ENCODE peak calls at places on chromosomes 6 and 20, in six cellular contexts. One of them, this sample, is unnamed.
A peak's percentile ranks its signal among the peaks of the same experiment; 100 is the strongest.

GRCh38 chr6:156258981-156259380 is 518.2 kb upstream of the ARID1B start:
- DNase-seq in GM12891: no peak
- DNase-seq in HepG2: no peak
- DNase-seq in GM12878: no peak
- DNase-seq in H1: no peak
- DNase-seq in K562: no peak
- DNase-seq in this sample: no peak

GRCh38 chr6:102402635-102403329 is 1009.3 kb downstream of the GRIK2 start:
- DNase-seq in GM12891: no peak
- DNase-seq in HepG2: no peak
- DNase-seq in GM12878: no peak
- DNase-seq in H1: no peak
- DNase-seq in K562: no peak
- DNase-seq in this sample: no peak

GRCh38 chr20:62980970-62981369 is 25.8 kb downstream of the BHLHE23 start:
- DNase-seq in GM12891: peak; percentile 60
- DNase-seq in HepG2: no peak
- DNase-seq in GM12878: no peak
- DNase-seq in H1: no peak
- DNase-seq in K562: no peak
- DNase-seq in this sample: no peak

GRCh38 chr6:53616450-53617357 is 48.9 kb downstream of the KLHL31 start:
- DNase-seq in GM12891: no peak
- DNase-seq in HepG2: peak; percentile 52
- DNase-seq in GM12878: no peak
- DNase-seq in H1: no peak
- DNase-seq in K562: no peak
- DNase-seq in this sample: no peak

GRCh38 chr6:75429304-75429703 is 64.3 kb downstream of the FILIP1 start:
- DNase-seq in GM12891: no peak
- DNase-seq in HepG2: no peak
- DNase-seq in GM12878: no peak
- DNase-seq in H1: no peak
- DNase-seq in K562: no peak
- DNase-seq in this sample: no peak

GRCh38 chr20:57809661-57810172 is 99.9 kb upstream of the PMEPA1 start:
- DNase-seq in GM12891: no peak
- DNase-seq in HepG2: no peak
- DNase-seq in GM12878: no peak
- DNase-seq in H1: no peak
- DNase-seq in K562: no peak
- DNase-seq in this sample: no peak

GRCh38 chr6:74872754-74873446 is 333.0 kb downstream of the COL12A1 start:
- DNase-seq in GM12891: no peak
- DNase-seq in HepG2: no peak
- DNase-seq in GM12878: no peak
- DNase-seq in H1: no peak
- DNase-seq in K562: no peak
- DNase-seq in this sample: no peak

GRCh38 chr6:108549741-108550140 is 11.0 kb upstream of the FOXO3 start:
- DNase-seq in GM12891: no peak
- DNase-seq in HepG2: no peak
- DNase-seq in GM12878: no peak
- DNase-seq in H1: no peak
- DNase-seq in K562: peak; percentile 66
- DNase-seq in this sample: no peak

GRCh38 chr6:83815631-83816030 is 37.5 kb upstream of the RIPPLY2 start:
- DNase-seq in GM12891: no peak
- DNase-seq in HepG2: no peak
- DNase-seq in GM12878: no peak
- DNase-seq in H1: no peak
- DNase-seq in K562: no peak
- DNase-seq in this sample: no peak

GRCh38 chr6:9484091-9484490 is 930.8 kb downstream of the TFAP2A start:
- DNase-seq in GM12891: no peak
- DNase-seq in HepG2: no peak
- DNase-seq in GM12878: no peak
- DNase-seq in H1: no peak
- DNase-seq in K562: no peak
- DNase-seq in this sample: no peak

GRCh38 chr20:1338096-1338495 is 9.2 kb upstream of the SDCBP2 start:
- DNase-seq in GM12891: no peak
- DNase-seq in HepG2: no peak
- DNase-seq in GM12878: no peak
- DNase-seq in H1: peak; percentile 41
- DNase-seq in K562: no peak
- DNase-seq in this sample: no peak

GRCh38 chr6:122798099-122798641 is 9.1 kb downstream of the SMPDL3A start:
- DNase-seq in GM12891: no peak
- DNase-seq in HepG2: peak; percentile 92
- DNase-seq in GM12878: no peak
- DNase-seq in H1: no peak
- DNase-seq in K562: no peak
- DNase-seq in this sample: no peak

GRCh38 chr6:158357570-158358216 is 45.4 kb downstream of the TULP4 start:
- DNase-seq in GM12891: peak; percentile 24
- DNase-seq in HepG2: no peak
- DNase-seq in GM12878: peak; percentile 62
- DNase-seq in H1: no peak
- DNase-seq in K562: no peak
- DNase-seq in this sample: peak; percentile 36

GRCh38 chr6:97443408-97444080 is 160.5 kb upstream of the MMS22L start:
- DNase-seq in GM12891: no peak
- DNase-seq in HepG2: no peak
- DNase-seq in GM12878: no peak
- DNase-seq in H1: no peak
- DNase-seq in K562: no peak
- DNase-seq in this sample: no peak

GRCh38 chr6:97437087-97437486 is 154.1 kb upstream of the MMS22L start:
- DNase-seq in GM12891: peak; percentile 4
- DNase-seq in HepG2: peak; percentile 31
- DNase-seq in GM12878: no peak
- DNase-seq in H1: no peak
- DNase-seq in K562: peak; percentile 20
- DNase-seq in this sample: no peak

GRCh38 chr6:97445406-97445805 is 162.4 kb upstream of the MMS22L start:
- DNase-seq in GM12891: no peak
- DNase-seq in HepG2: no peak
- DNase-seq in GM12878: no peak
- DNase-seq in H1: no peak
- DNase-seq in K562: no peak
- DNase-seq in this sample: no peak

GRCh38 chr6:97438011-97438671 is 155.1 kb upstream of the MMS22L start:
- DNase-seq in GM12891: no peak
- DNase-seq in HepG2: no peak
- DNase-seq in GM12878: no peak
- DNase-seq in H1: no peak
- DNase-seq in K562: no peak
- DNase-seq in this sample: no peak

DNA sequence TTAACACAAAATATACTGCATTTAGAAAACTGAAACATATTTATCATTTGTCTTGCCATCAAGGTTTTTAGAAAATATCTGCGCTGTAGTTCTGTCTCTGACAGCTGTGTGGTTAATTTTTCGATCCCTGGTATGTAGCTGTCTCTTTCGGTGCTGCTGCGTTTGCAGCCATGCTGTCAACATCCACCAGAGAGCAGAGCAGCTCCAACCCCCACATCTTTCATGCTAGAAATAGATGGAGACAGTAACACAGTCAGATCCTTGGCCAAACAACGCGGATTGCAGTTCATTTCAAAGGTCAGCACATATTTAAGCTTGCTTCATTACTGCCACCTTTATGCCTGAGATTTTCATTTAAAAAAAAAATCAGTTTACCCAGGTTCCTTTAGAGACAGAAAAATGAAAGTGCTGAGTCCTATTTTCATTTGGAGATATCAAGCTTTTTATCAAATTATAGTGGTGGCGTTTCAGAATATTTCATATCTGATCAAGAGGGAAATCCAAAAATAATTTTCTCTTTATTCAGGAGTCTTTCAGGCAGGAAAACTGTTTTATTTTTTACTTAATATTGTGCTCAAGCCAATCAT is 157.7 kb upstream of the MMS22L start:
- DNase-seq in GM12891: no peak
- DNase-seq in HepG2: peak; percentile 54
- DNase-seq in GM12878: no peak
- DNase-seq in H1: no peak
- DNase-seq in K562: no peak
- DNase-seq in this sample: no peak
- TF ChIP-seq POLR2AphosphoS5 in GM12891: no peak
- TF ChIP-seq POLR2AphosphoS5 in HepG2: no peak
- TF ChIP-seq POLR2AphosphoS5 in GM12878: no peak
- TF ChIP-seq POLR2AphosphoS5 in H1: no peak
- TF ChIP-seq POLR2AphosphoS5 in K562: no peak
- TF ChIP-seq POLR2AphosphoS5 in this sample: no peak

GRCh38 chr6:149392535-149392934 is 7.5 kb upstream of the SUMO4 start:
- DNase-seq in GM12891: no peak
- DNase-seq in HepG2: no peak
- DNase-seq in GM12878: peak; percentile 34
- DNase-seq in H1: no peak
- DNase-seq in K562: no peak
- DNase-seq in this sample: no peak

GRCh38 chr6:149395185-149395584 is 4.9 kb upstream of the SUMO4 start:
- DNase-seq in GM12891: no peak
- DNase-seq in HepG2: no peak
- DNase-seq in GM12878: no peak
- DNase-seq in H1: no peak
- DNase-seq in K562: no peak
- DNase-seq in this sample: no peak

GRCh38 chr6:149393002-149393679 is 6.9 kb upstream of the SUMO4 start:
- DNase-seq in GM12891: no peak
- DNase-seq in HepG2: no peak
- DNase-seq in GM12878: no peak
- DNase-seq in H1: no peak
- DNase-seq in K562: no peak
- DNase-seq in this sample: no peak

GRCh38 chr6:149400050-149400449 is at the start of gene SUMO4:
- DNase-seq in GM12891: no peak
- DNase-seq in HepG2: no peak
- DNase-seq in GM12878: no peak
- DNase-seq in H1: no peak
- DNase-seq in K562: peak; percentile 25
- DNase-seq in this sample: no peak

GRCh38 chr6:149397384-149397783 is 2.7 kb upstream of the SUMO4 start:
- DNase-seq in GM12891: no peak
- DNase-seq in HepG2: no peak
- DNase-seq in GM12878: no peak
- DNase-seq in H1: no peak
- DNase-seq in K562: no peak
- DNase-seq in this sample: no peak
- TF ChIP-seq TAF1 in GM12891: no peak
- TF ChIP-seq TAF1 in HepG2: no peak
- TF ChIP-seq TAF1 in GM12878: no peak
- TF ChIP-seq TAF1 in H1: no peak
- TF ChIP-seq TAF1 in K562: no peak
- TF ChIP-seq TAF1 in this sample: no peak

DNA sequence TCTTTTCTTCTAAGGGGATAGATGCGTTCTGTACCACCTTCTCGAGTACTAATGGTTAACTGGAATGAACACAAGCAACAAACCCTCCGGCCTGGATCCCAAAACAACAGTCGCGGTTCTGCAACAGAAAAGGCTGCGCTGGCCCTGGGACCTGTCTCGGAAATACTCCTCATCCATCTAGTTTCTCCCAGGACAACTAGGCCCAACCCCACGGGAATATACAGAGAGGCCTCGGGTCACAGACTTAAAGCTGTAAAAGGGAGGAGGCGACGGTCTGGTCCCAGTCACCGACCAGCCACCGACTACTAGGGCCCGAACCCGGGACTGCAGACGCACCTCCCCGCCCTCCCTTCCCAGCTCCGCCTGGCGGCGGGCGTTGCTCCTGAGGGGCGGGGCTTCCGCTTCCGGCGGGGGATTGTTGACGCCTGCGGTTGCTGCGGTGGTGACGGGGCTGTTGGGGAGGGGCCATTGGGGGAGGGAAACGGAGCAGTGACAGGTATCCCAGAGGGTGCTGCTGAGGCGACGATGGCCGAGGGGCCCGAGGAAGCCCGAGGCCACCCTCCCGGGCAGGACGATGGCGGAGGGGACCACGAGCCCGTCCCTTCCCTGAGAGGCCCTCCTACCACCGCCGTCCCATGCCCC is at the start of gene FAM8A1:
- DNase-seq in GM12891: peak; percentile 84
- DNase-seq in HepG2: peak; percentile 91
- DNase-seq in GM12878: peak; percentile 66
- DNase-seq in H1: peak; percentile 96
- DNase-seq in K562: peak; percentile 97
- DNase-seq in this sample: peak; percentile 82
- TF ChIP-seq POLR2A in GM12891: peak; percentile 49
- TF ChIP-seq POLR2A in HepG2: peak; percentile 88
- TF ChIP-seq POLR2A in GM12878: peak; percentile 76
- TF ChIP-seq POLR2A in H1: peak; percentile 76
- TF ChIP-seq POLR2A in K562: peak; percentile 90
- TF ChIP-seq POLR2A in this sample: no peak

DNA sequence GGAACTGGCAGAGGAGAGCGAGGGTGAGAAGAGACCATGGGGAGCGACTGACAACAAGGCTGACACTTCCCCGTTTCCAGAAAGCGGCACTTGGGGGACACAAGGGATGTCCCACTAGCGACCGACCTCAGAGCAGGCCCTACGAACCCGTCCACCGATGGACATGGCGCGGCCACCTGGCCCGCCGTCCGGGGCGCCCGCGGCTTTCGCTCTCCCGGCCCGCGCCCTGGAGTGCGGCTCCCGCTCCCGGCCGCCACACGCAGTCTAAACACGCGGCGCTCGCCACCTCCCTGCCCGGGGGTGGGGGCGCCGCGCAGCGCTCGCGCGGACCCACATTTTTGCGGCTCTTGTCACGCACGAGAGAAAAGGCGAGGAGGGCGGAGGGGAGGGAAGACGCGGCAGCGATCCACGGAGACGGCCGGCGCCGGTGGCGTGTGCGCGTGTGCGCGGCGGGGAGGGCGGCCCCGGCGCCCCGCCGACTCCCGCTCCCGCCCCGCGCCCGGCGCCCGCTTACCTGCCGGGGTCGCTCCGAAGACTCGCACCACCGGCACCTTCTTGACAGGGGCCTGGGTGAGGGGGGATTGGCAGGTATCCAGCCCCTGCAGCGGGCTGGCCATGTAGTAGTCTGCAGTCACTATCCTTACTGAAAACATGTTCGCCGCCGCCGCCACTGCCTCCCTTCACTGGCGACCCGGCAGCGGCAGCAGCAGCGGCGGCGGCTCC is 621 bp downstream of the REV3L start:
- DNase-seq in GM12891: no peak
- DNase-seq in HepG2: no peak
- DNase-seq in GM12878: no peak
- DNase-seq in H1: no peak
- DNase-seq in K562: peak; percentile 58
- DNase-seq in this sample: peak; percentile 17
- TF ChIP-seq POLR2AphosphoS5 in GM12891: no peak
- TF ChIP-seq POLR2AphosphoS5 in HepG2: no peak
- TF ChIP-seq POLR2AphosphoS5 in GM12878: no peak
- TF ChIP-seq POLR2AphosphoS5 in H1: no peak
- TF ChIP-seq POLR2AphosphoS5 in K562: no peak
- TF ChIP-seq POLR2AphosphoS5 in this sample: peak; percentile 25

DNA sequence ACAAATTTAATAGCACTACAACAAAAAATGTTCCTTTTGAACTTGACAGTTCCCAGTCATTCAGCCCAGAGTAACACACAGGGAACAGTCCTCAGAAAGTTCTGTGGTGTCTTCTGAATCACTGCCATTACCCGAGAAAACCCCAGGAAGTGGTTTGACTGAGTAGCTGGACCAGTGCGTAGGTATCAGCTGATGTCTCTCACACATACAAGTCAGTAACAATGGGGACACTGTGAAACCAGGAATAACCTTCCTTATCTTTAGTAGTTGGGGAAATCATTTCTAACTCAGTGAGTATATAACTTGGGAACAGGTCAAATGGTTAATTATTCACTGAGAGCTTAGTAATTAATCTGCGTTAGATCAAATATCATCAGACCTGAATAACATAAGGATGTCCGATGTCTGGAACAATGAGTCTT is 73.1 kb downstream of the HIVEP2 start:
- DNase-seq in GM12891: no peak
- DNase-seq in HepG2: peak; percentile 83
- DNase-seq in GM12878: no peak
- DNase-seq in H1: no peak
- DNase-seq in K562: no peak
- DNase-seq in this sample: no peak
- TF ChIP-seq TAF1 in GM12891: no peak
- TF ChIP-seq TAF1 in HepG2: no peak
- TF ChIP-seq TAF1 in GM12878: no peak
- TF ChIP-seq TAF1 in H1: no peak
- TF ChIP-seq TAF1 in K562: no peak
- TF ChIP-seq TAF1 in this sample: no peak

This sample was measured in GM12892.